ENCODE peak calls at places on chromosomes 16 and 17, in ten cellular contexts. I is HCT116, B is uterus, H is mucosa of descending colon, X is body of pancreas, D is GM12865, K is tibial artery, R is skeletal muscle cell, S is pancreas, U is adrenal gland. Z is an unnamed sample.

GRCh38 chr17:42819939-42820535 is 4.0 kb downstream of the BECN1 start:
- DNase-seq in I (peak), B (no peak), H (no peak), X (peak), D (peak), K (peak), R (no peak), S (peak), U (peak), Z (peak)

GRCh38 chr17:57949649-57950048 is 5.6 kb downstream of the CUEDC1 start:
- DNase-seq in I (no peak), B (no peak), H (no peak), X (no peak), D (no peak), K (peak), R (no peak), S (no peak), U (peak), Z (no peak)

GRCh38 chr17:74682442-74683190 is 30.1 kb downstream of the CD300LF start:
- DNase-seq in I (no peak), B (no peak), H (no peak), X (no peak), D (no peak), K (no peak), R (no peak), S (no peak), U (no peak), Z (no peak)

GRCh38 chr17:15954222-15954621 is 9.3 kb downstream of the ADORA2B start:
- DNase-seq in I (peak), B (no peak), H (no peak), X (no peak), D (no peak), K (no peak), R (no peak), S (no peak), U (peak), Z (no peak)

GRCh38 chr16:13883881-13884280 is 36.1 kb upstream of the ERCC4 start:
- DNase-seq in I (no peak), B (no peak), H (no peak), X (no peak), D (no peak), K (no peak), R (no peak), S (no peak), U (no peak), Z (no peak)

GRCh38 chr16:35788381-35788780 is 2329.0 kb downstream of the TP53TG3F start:
- DNase-seq in I (no peak), B (no peak), H (no peak), X (no peak), D (no peak), K (no peak), R (no peak), S (no peak), U (no peak), Z (no peak)

GRCh38 chr16:5466551-5466950 is 369.0 kb upstream of the EEF2KMT start:
- DNase-seq in I (no peak), B (no peak), H (no peak), X (no peak), D (no peak), K (no peak), R (no peak), S (no peak), U (no peak), Z (no peak)

GRCh38 chr17:68204736-68205135 is 43.1 kb upstream of the AMZ2 start:
- DNase-seq in I (no peak), B (peak), H (no peak), X (no peak), D (no peak), K (no peak), R (no peak), S (peak), U (no peak), Z (no peak)

GRCh38 chr16:66959645-66960177 is 1.4 kb upstream of the CES3 start:
- DNase-seq in I (no peak), B (no peak), H (no peak), X (no peak), D (no peak), K (peak), R (no peak), S (no peak), U (peak), Z (no peak)

GRCh38 chr17:79073016-79073705 is 1.5 kb upstream of the ENGASE start:
- DNase-seq in I (no peak), B (no peak), H (peak), X (no peak), D (no peak), K (no peak), R (no peak), S (no peak), U (no peak), Z (no peak)

GRCh38 chr16:72835041-72835440 is 212.9 kb downstream of the ZFHX3 start:
- DNase-seq in I (no peak), B (no peak), H (no peak), X (no peak), D (no peak), K (no peak), R (no peak), S (no peak), U (no peak), Z (no peak)

GRCh38 chr17:18015603-18016002 is 23.4 kb downstream of the ATPAF2 start:
- DNase-seq in I (no peak), B (no peak), H (no peak), X (no peak), D (no peak), K (no peak), R (no peak), S (no peak), U (no peak), Z (no peak)

GRCh38 chr17:4215882-4216411 is 47.8 kb downstream of the ANKFY1 start:
- DNase-seq in I (no peak), B (no peak), H (no peak), X (no peak), D (no peak), K (no peak), R (no peak), S (no peak), U (no peak), Z (no peak)

GRCh38 chr16:24612656-24613055 is 73.3 kb downstream of the RBBP6 start:
- DNase-seq in I (no peak), B (no peak), H (no peak), X (no peak), D (no peak), K (no peak), R (no peak), S (no peak), U (no peak), Z (no peak)

GRCh38 chr16:24610421-24610765 is 71.0 kb downstream of the RBBP6 start:
- DNase-seq in I (no peak), B (peak), H (no peak), X (peak), D (no peak), K (no peak), R (no peak), S (peak), U (peak), Z (no peak)

GRCh38 chr16:24609740-24610420 is 70.5 kb downstream of the RBBP6 start:
- DNase-seq in I (no peak), B (peak), H (no peak), X (peak), D (peak), K (peak), R (no peak), S (peak), U (peak), Z (no peak)

GRCh38 chr16:24611310-24611709 is 71.9 kb downstream of the RBBP6 start:
- DNase-seq in I (no peak), B (no peak), H (no peak), X (no peak), D (no peak), K (no peak), R (no peak), S (no peak), U (no peak), Z (no peak)

DNA sequence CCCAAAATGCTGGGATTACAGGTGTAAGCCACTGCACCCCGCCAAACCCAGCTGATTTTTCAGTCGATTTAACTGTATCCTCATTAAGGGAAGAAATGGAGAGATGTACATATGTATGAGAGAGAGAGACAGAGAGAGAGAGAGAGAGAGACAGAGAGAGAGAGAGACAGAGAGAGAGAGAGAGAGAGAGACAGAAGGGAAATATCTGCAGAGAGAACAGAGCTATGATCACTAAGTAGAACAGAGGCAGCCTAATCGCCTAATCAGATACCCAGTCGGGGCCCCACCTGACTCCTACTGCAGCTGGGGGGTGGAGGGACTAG is 70.0 kb downstream of the RBBP6 start:
- DNase-seq in I (no peak), B (no peak), H (no peak), X (no peak), D (no peak), K (no peak), R (no peak), S (no peak), U (no peak), Z (no peak)
- H3K4me3 ChIP-seq in I (no peak), B (no peak), H (no peak), X (no peak), D (no peak), K (no peak), R (peak), S (no peak), U (no peak), Z (no peak)

GRCh38 chr16:88941933-88942909 is 34.8 kb downstream of the CBFA2T3 start:
- DNase-seq in I (peak), B (no peak), H (no peak), X (peak), D (peak), K (no peak), R (no peak), S (peak), U (no peak), Z (peak)

GRCh38 chr16:88939814-88940195 is 37.2 kb downstream of the CBFA2T3 start:
- DNase-seq in I (no peak), B (no peak), H (no peak), X (peak), D (no peak), K (no peak), R (no peak), S (peak), U (no peak), Z (no peak)

GRCh38 chr16:88943131-88943664 is 33.8 kb downstream of the CBFA2T3 start:
- DNase-seq in I (no peak), B (no peak), H (no peak), X (no peak), D (no peak), K (no peak), R (no peak), S (no peak), U (no peak), Z (no peak)

GRCh38 chr16:88940196-88941050 is 36.6 kb downstream of the CBFA2T3 start:
- DNase-seq in I (no peak), B (no peak), H (peak), X (peak), D (peak), K (no peak), R (no peak), S (peak), U (no peak), Z (no peak)

GRCh38 chr16:88941051-88941932 is 35.7 kb downstream of the CBFA2T3 start:
- DNase-seq in I (no peak), B (no peak), H (no peak), X (peak), D (peak), K (no peak), R (no peak), S (peak), U (no peak), Z (no peak)
- H3K4me3 ChIP-seq in I (peak), B (peak), H (peak), X (peak), D (no peak), K (peak), R (peak), S (peak), U (no peak), Z (no peak)

GRCh38 chr17:65054602-65055001 is 1.9 kb downstream of the GNA13 start:
- DNase-seq in I (no peak), B (no peak), H (no peak), X (no peak), D (no peak), K (no peak), R (no peak), S (no peak), U (no peak), Z (no peak)
- H3K4me3 ChIP-seq in I (no peak), B (peak), H (no peak), X (no peak), D (peak), K (peak), R (peak), S (peak), U (no peak), Z (peak)

GRCh38 chr17:8018436-8018835 is 16.0 kb downstream of the GUCY2D start:
- DNase-seq in I (no peak), B (no peak), H (no peak), X (no peak), D (no peak), K (no peak), R (no peak), S (no peak), U (no peak), Z (no peak)

GRCh38 chr17:8019161-8019560 is 16.7 kb downstream of the GUCY2D start:
- DNase-seq in I (no peak), B (no peak), H (no peak), X (no peak), D (no peak), K (no peak), R (no peak), S (no peak), U (no peak), Z (no peak)

GRCh38 chr17:8020776-8021564 is 17.9 kb upstream of the ALOX15B start:
- DNase-seq in I (no peak), B (no peak), H (no peak), X (no peak), D (no peak), K (no peak), R (no peak), S (no peak), U (no peak), Z (no peak)

GRCh38 chr17:8020251-8020650 is 17.8 kb downstream of the GUCY2D start:
- DNase-seq in I (no peak), B (no peak), H (no peak), X (no peak), D (no peak), K (no peak), R (no peak), S (no peak), U (no peak), Z (no peak)

GRCh38 chr17:8019665-8020064 is 17.2 kb downstream of the GUCY2D start:
- DNase-seq in I (no peak), B (no peak), H (no peak), X (no peak), D (peak), K (no peak), R (no peak), S (no peak), U (no peak), Z (no peak)
- H3K4me3 ChIP-seq in I (no peak), B (no peak), H (no peak), X (no peak), D (no peak), K (no peak), R (no peak), S (no peak), U (no peak), Z (no peak)

DNA sequence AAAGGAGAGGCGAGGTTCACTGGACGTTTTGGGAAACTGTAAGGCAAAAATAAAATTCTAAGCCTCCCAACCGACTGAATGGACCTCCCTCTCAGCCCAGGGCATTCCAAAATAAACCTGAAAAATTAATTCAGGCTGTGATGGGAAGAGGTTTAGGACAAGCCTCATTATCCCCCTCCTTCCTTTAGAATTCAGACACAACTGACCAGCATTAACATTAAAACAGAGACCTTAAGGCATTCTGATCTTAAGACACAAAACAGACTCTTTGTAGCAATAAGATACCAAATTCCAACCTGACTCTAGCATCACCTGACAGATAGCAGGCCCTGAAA is 298 bp upstream of the LDHD start:
- DNase-seq in I (no peak), B (no peak), H (no peak), X (no peak), D (no peak), K (no peak), R (no peak), S (no peak), U (no peak), Z (no peak)
- H3K4me3 ChIP-seq in I (no peak), B (no peak), H (no peak), X (no peak), D (no peak), K (peak), R (no peak), S (peak), U (no peak), Z (no peak)

DNA sequence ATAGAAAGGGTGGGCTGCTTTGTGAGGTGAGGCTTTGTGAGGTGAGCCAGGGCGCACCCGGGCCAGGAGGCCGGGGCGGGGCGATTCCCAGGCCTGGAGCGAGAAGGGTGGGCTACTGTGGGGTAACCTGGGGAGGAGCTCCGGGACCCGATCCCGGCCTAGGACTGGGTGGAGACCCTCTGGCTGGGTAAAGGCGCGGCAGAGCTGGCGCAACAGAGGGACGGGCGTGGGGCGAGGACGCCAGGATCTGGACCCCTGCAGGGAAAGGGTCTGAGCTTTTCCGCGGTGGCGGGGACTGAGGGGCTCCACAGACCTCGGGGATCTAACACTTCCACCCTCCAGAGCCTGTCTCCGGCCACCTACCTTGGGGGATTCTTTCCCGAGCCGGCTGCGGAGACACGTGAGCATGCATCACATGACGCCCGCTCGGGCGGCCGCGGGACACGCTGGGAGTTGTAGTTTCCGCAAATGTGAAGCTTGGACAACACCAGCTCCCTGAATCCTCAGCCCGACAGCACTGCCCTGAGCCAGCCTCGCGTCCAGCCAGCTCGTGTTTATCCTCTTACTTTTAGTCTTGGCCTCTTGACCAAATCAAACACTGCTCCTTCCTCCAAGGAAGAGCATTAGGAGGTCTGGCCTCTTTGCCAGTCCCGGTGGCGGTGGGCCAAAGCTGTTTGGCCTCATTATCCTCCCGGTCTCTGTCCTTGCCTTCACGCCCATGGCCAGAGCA is at the start of gene SLC38A7:
- DNase-seq in I (peak), B (peak), H (peak), X (peak), D (peak), K (peak), R (peak), S (peak), U (peak), Z (peak)
- H3K4me3 ChIP-seq in I (peak), B (peak), H (peak), X (peak), D (peak), K (peak), R (peak), S (peak), U (peak), Z (peak)

GRCh38 chr17:7440823-7441174 is 1.5 kb downstream of the FGF11 start:
- DNase-seq in I (no peak), B (no peak), H (no peak), X (peak), D (peak), K (no peak), R (no peak), S (peak), U (peak), Z (no peak)
- H3K4me3 ChIP-seq in I (no peak), B (no peak), H (no peak), X (no peak), D (peak), K (peak), R (peak), S (peak), U (no peak), Z (no peak)

Z was measured in effector memory CD4-positive, alpha-beta T cell.